ENCODE peak calls at places on chromosomes 13 and 19, in five cellular contexts. C is epithelial cell of esophagus, X is cardiac muscle cell, U is neural crest cell, E is AG04450. R is an unnamed sample.

GRCh38 chr13:40680659-40681323 is 14.3 kb upstream of the FOXO1 start:
- DNase-seq in X (no peak), C (no peak), E (no peak), U (no peak), R (no peak)

GRCh38 chr19:3062165-3063105 is at the start of gene TLE5:
- DNase-seq in E (no peak), X (peak; percentile 73), C (peak; percentile 56), U (no peak), R (peak; percentile 57)

GRCh38 chr13:79806821-79807220 is 325.9 kb downstream of the NDFIP2 start:
- DNase-seq in C (no peak), U (no peak), E (no peak), X (no peak), R (no peak)

GRCh38 chr13:113145496-113145895 is 13.0 kb upstream of the PROZ start:
- DNase-seq in C (no peak), E (no peak), X (no peak), U (no peak), R (no peak)

GRCh38 chr19:48681127-48681470 is 8.3 kb upstream of the NTN5 start:
- DNase-seq in C (no peak), X (no peak), U (no peak), E (peak; percentile 83), R (no peak)

GRCh38 chr19:19406878-19407639 is 1.6 kb downstream of the GATAD2A start:
- DNase-seq in C (peak; percentile 64), U (no peak), E (no peak), X (no peak), R (peak; percentile 30)

GRCh38 chr19:35513975-35514809 is 743 bp upstream of the DMKN start:
- DNase-seq in U (no peak), C (peak; percentile 48), E (no peak), X (peak; percentile 31), R (no peak)

GRCh38 chr13:20565120-20565736 is 1.7 kb upstream of the IFT88 start:
- DNase-seq in X (no peak), C (peak; percentile 48), U (no peak), E (no peak), R (no peak)

GRCh38 chr13:80379245-80379644 is 38.3 kb upstream of the SPRY2 start:
- DNase-seq in X (no peak), C (peak; percentile 79), E (no peak), U (no peak), R (no peak)

GRCh38 chr19:29084266-29084665 is 128.7 kb downstream of the UQCRFS1 start:
- DNase-seq in U (peak; percentile 28), C (no peak), X (peak; percentile 5), E (no peak), R (no peak)
- TF ChIP-seq CTCF in U (peak; percentile 49), C (no peak), X (peak; percentile 12), E (peak; percentile 13), R (no peak)

GRCh38 chr19:54102421-54103169 is at the start of gene NDUFA3:
- DNase-seq in E (peak; percentile 97), U (peak; percentile 92), C (peak; percentile 98), X (peak; percentile 99), R (peak; percentile 98)
- TF ChIP-seq CTCF in E (no peak), U (no peak), C (no peak), X (no peak), R (no peak)

GRCh38 chr13:30581582-30581981 is 36.1 kb upstream of the USPL1 start:
- DNase-seq in E (no peak), C (peak; percentile 60), U (no peak), X (peak; percentile 30), R (no peak)
- TF ChIP-seq CTCF in E (peak; percentile 29), C (peak; percentile 53), U (peak; percentile 42), X (peak; percentile 29), R (no peak)

GRCh38 chr13:42875448-42876269 is 94.3 kb downstream of the FAM216B start:
- DNase-seq in U (peak; percentile 8), C (no peak), E (no peak), X (peak; percentile 20), R (no peak)
- TF ChIP-seq CTCF in U (peak; percentile 46), C (no peak), E (peak; percentile 58), X (peak; percentile 54), R (no peak)